ENCODE peak calls at places on chromosomes 7 and 10, in five cellular contexts. O, P, Y, T and I are unnamed samples.

GRCh38 chr10:72692057-72692891 is at the start of gene MCU:
- DNase-seq in Y (peak), T (peak), O (peak), P (peak), I (peak)

GRCh38 chr7:105656922-105657521 is 75.7 kb upstream of the EFCAB10 start:
- DNase-seq in P (no peak), Y (peak), T (peak), O (peak), I (no peak)

GRCh38 chr7:143390773-143391114 is 9.6 kb downstream of the ZYX start:
- DNase-seq in T (peak), O (no peak), Y (no peak), P (peak), I (no peak)

GRCh38 chr7:105910172-105910571 is 33.8 kb upstream of the ATXN7L1 start:
- DNase-seq in P (no peak), Y (no peak), T (no peak), O (no peak), I (no peak)

GRCh38 chr7:6564091-6564770 is 13.0 kb upstream of the GRID2IP start:
- DNase-seq in O (no peak), Y (no peak), P (no peak), T (no peak), I (no peak)

GRCh38 chr7:66047426-66047825 is 28.2 kb upstream of the ASL start:
- DNase-seq in O (peak), Y (peak), T (no peak), P (no peak), I (no peak)

GRCh38 chr7:143284591-143285453 is at the start of gene TMEM139:
- DNase-seq in O (no peak), T (no peak), P (no peak), Y (no peak), I (no peak)

GRCh38 chr10:11533328-11533781 is 78.1 kb downstream of the USP6NL start:
- DNase-seq in P (no peak), O (peak), Y (peak), T (no peak), I (no peak)

GRCh38 chr7:584122-584465 is 64.4 kb upstream of the PDGFA start:
- DNase-seq in T (no peak), Y (no peak), P (no peak), O (no peak), I (no peak)

GRCh38 chr10:106980711-106981460 is 183.6 kb downstream of the SORCS1 start:
- DNase-seq in Y (no peak), P (no peak), T (no peak), O (no peak), I (no peak)

GRCh38 chr7:30743371-30744074 is 8.4 kb upstream of the INMT start:
- DNase-seq in O (peak), P (no peak), T (no peak), Y (peak), I (no peak)

GRCh38 chr7:12570529-12571461 is at the start of gene SCIN:
- DNase-seq in O (peak), P (no peak), Y (peak), T (peak), I (no peak)

GRCh38 chr7:38127216-38128207 is 50.5 kb upstream of the STARD3NL start:
- DNase-seq in T (no peak), P (no peak), O (no peak), Y (no peak), I (no peak)

GRCh38 chr7:87216701-87217508 is 2.6 kb downstream of the TMEM243 start:
- DNase-seq in T (no peak), O (no peak), Y (no peak), P (no peak), I (no peak)

GRCh38 chr7:98286093-98286525 is 4.6 kb downstream of the BRI3 start:
- DNase-seq in T (peak), O (peak), Y (peak), P (peak), I (no peak)

GRCh38 chr7:12571691-12572090 is 1.2 kb downstream of the SCIN start:
- DNase-seq in Y (no peak), T (no peak), O (no peak), P (no peak), I (no peak)

GRCh38 chr10:103449208-103450144 is 2.7 kb downstream of the CALHM2 start:
- DNase-seq in O (no peak), T (no peak), P (no peak), Y (no peak), I (no peak)

GRCh38 chr10:114309111-114309651 is 70.1 kb downstream of the VWA2 start:
- DNase-seq in O (no peak), T (no peak), Y (peak), P (no peak), I (no peak)

GRCh38 chr7:19964198-19964597 is 190.8 kb upstream of the TMEM196 start:
- DNase-seq in T (no peak), Y (peak), P (no peak), O (peak), I (no peak)

GRCh38 chr10:124494050-124494807 is 32.6 kb downstream of the LHPP start:
- DNase-seq in Y (no peak), O (no peak), T (no peak), P (no peak), I (no peak)

GRCh38 chr10:100743626-100744135 is 1.7 kb upstream of the PAX2 start:
- DNase-seq in O (peak), Y (peak), T (peak), P (no peak), I (no peak)

DNA sequence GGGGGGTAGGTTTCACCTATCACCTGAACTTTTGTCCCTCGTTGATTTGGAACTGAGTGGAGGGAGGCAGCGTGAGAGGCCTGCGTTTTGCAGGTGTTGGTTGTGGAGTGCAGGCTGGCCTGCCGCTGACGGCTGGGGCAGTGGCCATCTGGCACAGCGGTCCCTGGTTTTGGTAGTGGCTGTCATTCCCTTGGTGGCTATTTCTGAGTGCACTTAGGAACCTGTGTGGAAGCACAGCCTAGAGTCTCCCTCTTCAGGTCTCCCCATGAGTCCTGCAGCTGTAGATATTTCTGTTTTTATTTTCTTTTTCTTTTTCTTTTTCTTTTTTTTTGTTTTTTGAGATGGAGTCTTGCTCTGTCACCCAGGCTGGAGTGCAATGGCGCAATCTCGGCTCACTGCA is 129.2 kb downstream of the CUL2 start:
- DNase-seq in O (peak), T (no peak), Y (peak), P (no peak), I (no peak)
- TF ChIP-seq CTCF in O (peak), T (no peak), Y (peak), P (no peak), I (peak)

GRCh38 chr7:55253188-55253587 is 111.9 kb upstream of the LANCL2 start:
- DNase-seq in Y (no peak), P (no peak), O (no peak), T (no peak), I (no peak)

GRCh38 chr7:55255501-55256445 is 109.4 kb upstream of the LANCL2 start:
- DNase-seq in P (peak), T (peak), O (peak), Y (peak), I (peak)

GRCh38 chr7:55252386-55252785 is 112.8 kb upstream of the LANCL2 start:
- DNase-seq in T (no peak), O (no peak), Y (no peak), P (no peak), I (no peak)

GRCh38 chr7:55254596-55255500 is 110.3 kb upstream of the LANCL2 start:
- DNase-seq in T (peak), O (peak), P (peak), Y (peak), I (peak)

DNA sequence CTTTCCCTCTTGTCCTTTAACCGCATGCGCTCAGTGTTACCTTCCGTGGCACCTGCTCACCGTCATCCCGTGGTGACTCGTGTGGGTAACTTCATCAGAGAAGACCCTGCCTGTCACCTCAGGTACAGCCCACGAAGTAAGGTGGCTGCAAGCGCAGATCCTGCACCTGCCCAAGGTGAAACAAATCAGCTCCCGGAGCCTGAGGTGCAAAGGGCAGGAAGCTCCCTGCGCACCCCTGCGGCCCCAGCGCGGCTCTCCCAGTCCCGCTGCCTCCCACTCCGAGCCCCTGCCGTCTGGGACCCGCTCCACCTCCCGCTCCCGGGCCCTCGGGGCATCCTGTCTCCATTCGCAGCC is 110.9 kb upstream of the LANCL2 start:
- DNase-seq in P (peak), Y (no peak), T (no peak), O (no peak), I (no peak)
- H3K4me3 ChIP-seq in P (peak), Y (peak), T (peak), O (peak), I (peak)

GRCh38 chr7:55130079-55130476 is 111.3 kb downstream of the EGFR start:
- DNase-seq in O (peak), T (no peak), P (no peak), Y (peak), I (no peak)
- TF ChIP-seq CTCF in O (no peak), T (no peak), P (no peak), Y (no peak), I (peak)

DNA sequence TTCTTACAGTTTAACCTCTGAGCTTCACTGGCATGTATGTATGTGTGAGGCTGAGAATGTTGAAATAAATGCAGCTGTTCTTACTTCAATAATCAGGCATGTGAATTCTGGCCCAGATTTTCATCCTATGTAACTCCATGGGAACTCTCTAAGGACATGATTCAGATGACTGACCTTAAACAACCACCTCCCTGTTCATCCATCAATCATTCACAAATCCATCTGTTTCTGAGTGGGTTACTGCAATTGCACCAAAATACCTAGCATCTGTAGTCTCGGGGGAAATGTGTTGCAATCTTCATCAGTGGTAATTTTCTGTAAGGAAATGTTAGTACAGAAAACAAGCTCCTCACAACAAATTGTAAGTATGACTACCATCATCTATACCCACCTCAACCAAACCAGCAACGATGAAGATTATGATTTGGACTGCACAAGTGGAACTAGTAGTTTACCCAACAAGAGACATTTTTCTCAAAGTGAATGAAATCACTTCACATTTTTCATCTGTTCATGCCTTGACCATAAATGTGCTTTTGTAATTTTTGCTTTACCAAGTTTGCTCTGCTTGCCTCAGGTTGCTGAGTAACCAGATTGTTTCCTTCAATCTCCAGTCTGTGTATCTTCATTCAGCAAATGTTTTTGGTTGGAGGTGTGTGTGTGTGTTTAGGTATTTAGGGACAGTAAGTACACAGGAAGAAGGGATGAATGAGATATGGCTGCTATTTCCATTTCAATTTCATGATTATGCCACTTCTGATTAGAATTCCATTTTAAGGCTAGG is 65.7 kb upstream of the FZD8 start:
- DNase-seq in T (no peak), O (peak), Y (peak), P (no peak), I (no peak)
- H3K4me3 ChIP-seq in T (no peak), O (no peak), Y (no peak), P (no peak), I (no peak)

DNA sequence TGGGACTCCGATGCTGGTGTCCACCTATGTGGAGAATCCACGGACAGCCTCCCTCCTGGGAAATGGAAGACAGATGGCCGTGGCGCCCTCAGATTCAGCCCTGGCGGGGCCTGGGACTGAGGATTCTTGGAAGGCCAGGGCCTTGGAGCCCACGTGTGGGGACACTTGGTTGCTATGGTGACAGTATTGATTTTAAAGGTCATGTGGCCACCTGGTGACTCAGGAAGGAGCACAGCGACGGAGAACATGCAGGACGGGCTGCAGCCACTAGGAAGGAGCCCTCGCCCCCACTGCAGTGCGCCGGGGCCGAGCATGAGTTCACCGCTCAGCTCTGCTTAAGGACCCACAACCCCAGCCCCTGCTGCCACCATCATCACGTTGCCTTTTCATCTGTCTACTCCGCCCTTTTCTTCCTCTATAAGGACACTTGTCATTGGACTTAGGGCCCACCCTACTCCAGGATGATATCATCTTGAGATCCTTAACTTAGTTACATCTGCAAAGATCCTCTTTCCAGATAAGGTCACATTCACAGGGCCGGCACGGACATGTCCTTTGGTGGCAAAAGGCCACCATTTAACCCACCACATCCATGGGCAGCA is 3.7 kb upstream of the STK32C start:
- DNase-seq in T (peak), Y (no peak), P (peak), O (no peak), I (no peak)
- TF ChIP-seq CTCF in T (no peak), Y (no peak), P (no peak), O (no peak), I (no peak)

DNA sequence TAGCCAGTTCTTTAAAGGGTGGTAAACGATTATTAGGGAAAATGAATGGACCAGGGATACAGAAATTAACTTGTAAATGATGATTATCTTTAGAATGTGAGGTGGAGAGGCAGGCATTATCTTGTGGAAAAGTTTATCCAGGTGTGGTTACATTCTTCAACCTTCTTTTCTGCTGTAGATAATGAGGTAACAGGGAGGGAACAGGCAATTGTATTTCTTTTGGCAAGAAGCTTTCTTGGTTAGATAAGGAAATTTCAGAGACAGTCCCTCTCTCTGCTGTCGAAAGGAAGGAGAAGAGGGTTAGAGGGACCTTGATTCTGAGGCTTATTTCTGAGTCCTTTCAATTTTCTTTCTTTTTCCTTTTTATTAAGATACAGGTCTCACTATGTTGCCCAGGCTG is 32.1 kb downstream of the MRPL32 start:
- DNase-seq in T (no peak), P (no peak), O (no peak), Y (no peak), I (no peak)
- H3K4me3 ChIP-seq in T (no peak), P (no peak), O (no peak), Y (no peak), I (no peak)

GRCh38 chr10:74977072-74977471 is 134.4 kb upstream of the SAMD8 start:
- DNase-seq in P (no peak), Y (no peak), T (no peak), O (no peak), I (no peak)
- TF ChIP-seq CTCF in P (no peak), Y (no peak), T (no peak), O (no peak), I (no peak)